ENCODE peak calls at places on chromosomes 5 and 9, in seven cellular contexts. H is ovary, U is tibial nerve, X is esophagus muscularis mucosa, W is A549, F is sigmoid colon, P is SK-N-SH. Q is an unnamed sample. For H3K4me1 and H3K9me3, the result is how much of the 10 kb centered on the place peaks cover.

GRCh38 chr5:169648725-169649124 is 11.7 kb downstream of the DOCK2 start:
- DNase-seq in H (no peak), U (no peak), X (no peak), W (no peak), F (no peak), P (no peak), Q (no peak)

GRCh38 chr9:132167192-132167591 is 5.3 kb downstream of the NTNG2 start:
- DNase-seq in H (no peak), U (no peak), X (no peak), W (no peak), F (no peak), P (no peak), Q (no peak)

GRCh38 chr5:14581891-14582796 is 552 bp downstream of the OTULINL start:
- DNase-seq in H (peak), U (peak), X (no peak), W (peak), F (peak), P (peak), Q (peak)

GRCh38 chr5:103808464-103809106 is 246.0 kb upstream of the NUDT12 start:
- DNase-seq in H (no peak), U (peak), X (no peak), W (peak), F (no peak), P (peak), Q (no peak)

GRCh38 chr9:88237454-88238280 is 99.4 kb upstream of the SPATA31C2 start:
- DNase-seq in H (no peak), U (no peak), X (no peak), W (no peak), F (no peak), P (no peak), Q (no peak)

GRCh38 chr5:147081256-147081872 is 153.5 kb upstream of the STK32A start:
- DNase-seq in H (no peak), U (no peak), X (no peak), W (no peak), F (peak), P (no peak), Q (no peak)

GRCh38 chr5:56302027-56302426 is 68.9 kb upstream of the ANKRD55 start:
- DNase-seq in H (no peak), U (no peak), X (no peak), W (no peak), F (no peak), P (no peak), Q (no peak)

GRCh38 chr5:124661317-124662141 is 84.9 kb downstream of the ZNF608 start:
- DNase-seq in H (no peak), U (no peak), X (peak), W (peak), F (no peak), P (no peak), Q (no peak)

GRCh38 chr5:128081111-128081865 is 2.3 kb upstream of the SLC12A2 start:
- DNase-seq in H (no peak), U (no peak), X (no peak), W (peak), F (no peak), P (peak), Q (no peak)

GRCh38 chr5:131581710-131582109 is 53.3 kb downstream of the RAPGEF6 start:
- DNase-seq in H (no peak), U (no peak), X (no peak), W (no peak), F (no peak), P (no peak), Q (no peak)

GRCh38 chr9:16705121-16705604 is 165.3 kb downstream of the BNC2 start:
- DNase-seq in H (peak), U (peak), X (peak), W (peak), F (peak), P (peak), Q (peak)

GRCh38 chr5:172455511-172456061 is 1.3 kb upstream of the SH3PXD2B start:
- DNase-seq in H (no peak), U (no peak), X (no peak), W (no peak), F (peak), P (no peak), Q (peak)

GRCh38 chr5:139689631-139690384 is 41.7 kb downstream of the CXXC5 start:
- DNase-seq in H (no peak), U (peak), X (no peak), W (peak), F (no peak), P (peak), Q (no peak)

GRCh38 chr9:90307177-90307833 is 335.3 kb downstream of the DIRAS2 start:
- DNase-seq in H (peak), U (no peak), X (no peak), W (no peak), F (no peak), P (peak), Q (no peak)

GRCh38 chr9:69571032-69571431 is 101.1 kb downstream of the APBA1 start:
- DNase-seq in H (no peak), U (no peak), X (no peak), W (no peak), F (no peak), P (no peak), Q (no peak)

GRCh38 chr9:86690034-86690433 is 257.3 kb downstream of the GAS1 start:
- DNase-seq in H (no peak), U (no peak), X (peak), W (no peak), F (no peak), P (no peak), Q (no peak)

GRCh38 chr9:109064963-109065701 is 51.8 kb upstream of the CTNNAL1 start:
- DNase-seq in H (no peak), U (no peak), X (no peak), W (peak), F (no peak), P (no peak), Q (no peak)

GRCh38 chr5:132825165-132825823 is 5.2 kb downstream of the SHROOM1 start:
- DNase-seq in H (no peak), U (no peak), X (no peak), W (no peak), F (no peak), P (no peak), Q (no peak)

GRCh38 chr5:109905906-109906305 is 216.2 kb downstream of the MAN2A1 start:
- DNase-seq in H (no peak), U (no peak), X (no peak), W (no peak), F (no peak), P (no peak), Q (no peak)

GRCh38 chr5:124398471-124398870 is 348.0 kb downstream of the ZNF608 start:
- DNase-seq in H (no peak), U (no peak), X (peak), W (no peak), F (no peak), P (peak), Q (no peak)

GRCh38 chr5:39461007-39461682 is 36.4 kb upstream of the DAB2 start:
- DNase-seq in H (no peak), U (peak), X (no peak), W (no peak), F (peak), P (no peak), Q (no peak)

GRCh38 chr5:145852990-145853389 is 17.8 kb upstream of the PRELID2 start:
- DNase-seq in H (no peak), U (no peak), X (no peak), W (no peak), F (no peak), P (no peak), Q (no peak)

GRCh38 chr5:145856285-145856818 is 16.5 kb downstream of the GRXCR2 start:
- DNase-seq in H (peak), U (peak), X (no peak), W (no peak), F (peak), P (no peak), Q (peak)

GRCh38 chr5:145853952-145854351 is 18.8 kb upstream of the PRELID2 start:
- DNase-seq in H (no peak), U (no peak), X (no peak), W (no peak), F (no peak), P (no peak), Q (no peak)

GRCh38 chr5:145855842-145856267 is 17.0 kb downstream of the GRXCR2 start:
- DNase-seq in H (no peak), U (no peak), X (no peak), W (no peak), F (no peak), P (no peak), Q (no peak)

DNA sequence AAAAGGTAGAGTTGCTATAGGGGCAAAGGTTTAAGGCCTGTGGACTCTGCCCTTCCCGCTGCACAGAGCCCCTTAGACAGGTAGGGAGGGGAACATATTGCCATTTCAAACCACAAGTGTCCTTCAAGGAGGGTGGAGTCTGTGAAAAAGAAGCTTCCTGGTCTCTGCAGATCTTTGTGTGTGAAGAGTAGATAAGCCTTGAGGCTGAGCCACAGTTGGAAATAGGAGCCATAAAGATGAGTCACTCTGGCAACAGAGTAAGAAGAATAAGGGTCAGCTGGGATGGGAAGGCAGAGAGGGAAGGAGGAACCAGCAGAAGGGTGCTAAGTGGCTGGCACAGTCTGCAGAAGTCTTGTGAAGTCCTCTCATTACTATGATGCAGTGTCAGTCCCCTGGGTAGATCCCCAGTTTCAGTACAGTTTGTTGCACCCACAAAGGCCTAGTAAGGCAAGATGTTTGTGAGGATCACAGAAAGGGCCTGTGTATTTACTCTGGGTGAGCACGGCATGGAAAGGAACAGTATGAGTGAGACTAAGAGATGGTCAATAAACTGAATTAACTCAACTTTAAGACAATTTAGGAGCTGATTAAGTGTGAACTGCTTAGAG is 18.1 kb downstream of the GRXCR2 start:
- DNase-seq in H (no peak), U (no peak), X (no peak), W (peak), F (no peak), P (no peak), Q (no peak)
- TF ChIP-seq EP300 in H (no peak), U (no peak), X (no peak), W (no peak), F (no peak), P (no peak), Q (no peak)

GRCh38 chr5:149420509-149421371 is 41.6 kb upstream of the IL17B start:
- DNase-seq in H (peak), U (no peak), X (no peak), W (no peak), F (peak), P (peak), Q (peak)
- H3K4me1 ChIP-seq in H (half or more), U (under half), X (half or more), W (under half), F (under half), P (under half), Q (under half)

GRCh38 chr9:105737205-105737604 is 42.9 kb downstream of the TMEM38B start:
- DNase-seq in H (no peak), U (no peak), X (no peak), W (no peak), F (no peak), P (no peak), Q (no peak)
- H3K9me3 ChIP-seq in H (under half), U (under half), X (under half), W (under half), F (under half), P (under half), Q (under half)

GRCh38 chr9:37442556-37442955 is 20.1 kb downstream of the GRHPR start:
- DNase-seq in H (no peak), U (no peak), X (no peak), W (no peak), F (no peak), P (no peak), Q (no peak)
- TF ChIP-seq EP300 in H (no peak), U (no peak), X (no peak), W (no peak), F (no peak), P (no peak), Q (no peak)